ENCODE peak calls at places on chromosome 3, in six cellular contexts. One of them, this sample, is unnamed.
A peak's percentile ranks its signal among the peaks of the same experiment; 100 is the strongest.

GRCh38 chr3:65714138-65714537 is 324.6 kb downstream of the MAGI1 start:
- DNase-seq in iris pigment epithelial cell: peak; percentile 87
- DNase-seq in head of caudate nucleus: no peak
- DNase-seq in GM03348: no peak
- DNase-seq in KBM-7: no peak
- DNase-seq in stimulated activated CD4-positive, alpha-beta T cell treated with anti-CD3 and anti-CD28 coated beads, Interleukin-2, amount 100 ng/mL, for 48 hours: no peak
- DNase-seq in this sample: peak; percentile 69

GRCh38 chr3:127170794-127171193 is 22.1 kb upstream of the PRR23E start:
- DNase-seq in head of caudate nucleus: no peak
- DNase-seq in iris pigment epithelial cell: peak; percentile 65
- DNase-seq in stimulated activated CD4-positive, alpha-beta T cell treated with anti-CD3 and anti-CD28 coated beads, Interleukin-2, amount 100 ng/mL, for 48 hours: no peak
- DNase-seq in GM03348: peak; percentile 83
- DNase-seq in KBM-7: no peak
- DNase-seq in this sample: no peak

GRCh38 chr3:71254658-71255057 is 328.9 kb downstream of the FOXP1 start:
- DNase-seq in stimulated activated CD4-positive, alpha-beta T cell treated with anti-CD3 and anti-CD28 coated beads, Interleukin-2, amount 100 ng/mL, for 48 hours: no peak
- DNase-seq in GM03348: peak; percentile 12
- DNase-seq in iris pigment epithelial cell: peak; percentile 88
- DNase-seq in head of caudate nucleus: no peak
- DNase-seq in KBM-7: no peak
- DNase-seq in this sample: no peak

GRCh38 chr3:63228087-63228486 is 50.0 kb upstream of the SYNPR start:
- DNase-seq in KBM-7: no peak
- DNase-seq in head of caudate nucleus: no peak
- DNase-seq in GM03348: no peak
- DNase-seq in iris pigment epithelial cell: no peak
- DNase-seq in stimulated activated CD4-positive, alpha-beta T cell treated with anti-CD3 and anti-CD28 coated beads, Interleukin-2, amount 100 ng/mL, for 48 hours: no peak
- DNase-seq in this sample: no peak

GRCh38 chr3:64974401-64974800 is 286.6 kb upstream of the ADAMTS9 start:
- DNase-seq in iris pigment epithelial cell: no peak
- DNase-seq in KBM-7: no peak
- DNase-seq in head of caudate nucleus: no peak
- DNase-seq in stimulated activated CD4-positive, alpha-beta T cell treated with anti-CD3 and anti-CD28 coated beads, Interleukin-2, amount 100 ng/mL, for 48 hours: no peak
- DNase-seq in GM03348: no peak
- DNase-seq in this sample: no peak

GRCh38 chr3:124558898-124559649 is 171.2 kb upstream of the UMPS start:
- DNase-seq in GM03348: peak; percentile 85
- DNase-seq in stimulated activated CD4-positive, alpha-beta T cell treated with anti-CD3 and anti-CD28 coated beads, Interleukin-2, amount 100 ng/mL, for 48 hours: no peak
- DNase-seq in KBM-7: no peak
- DNase-seq in head of caudate nucleus: peak; percentile 62
- DNase-seq in iris pigment epithelial cell: peak; percentile 91
- DNase-seq in this sample: peak; percentile 97

GRCh38 chr3:175692256-175692655 is 833.1 kb downstream of the NAALADL2 start:
- DNase-seq in stimulated activated CD4-positive, alpha-beta T cell treated with anti-CD3 and anti-CD28 coated beads, Interleukin-2, amount 100 ng/mL, for 48 hours: no peak
- DNase-seq in iris pigment epithelial cell: no peak
- DNase-seq in KBM-7: no peak
- DNase-seq in GM03348: no peak
- DNase-seq in head of caudate nucleus: no peak
- DNase-seq in this sample: no peak

GRCh38 chr3:159451482-159451881 is 537.2 kb upstream of the IL12A start:
- DNase-seq in GM03348: no peak
- DNase-seq in iris pigment epithelial cell: no peak
- DNase-seq in KBM-7: no peak
- DNase-seq in head of caudate nucleus: no peak
- DNase-seq in stimulated activated CD4-positive, alpha-beta T cell treated with anti-CD3 and anti-CD28 coated beads, Interleukin-2, amount 100 ng/mL, for 48 hours: no peak
- DNase-seq in this sample: no peak

GRCh38 chr3:57951106-57951882 is 56.9 kb upstream of the FLNB start:
- DNase-seq in GM03348: peak; percentile 84
- DNase-seq in iris pigment epithelial cell: peak; percentile 88
- DNase-seq in KBM-7: peak; percentile 84
- DNase-seq in head of caudate nucleus: no peak
- DNase-seq in stimulated activated CD4-positive, alpha-beta T cell treated with anti-CD3 and anti-CD28 coated beads, Interleukin-2, amount 100 ng/mL, for 48 hours: no peak
- DNase-seq in this sample: peak; percentile 92

This sample was measured in tibial artery.